ENCODE peak calls at places on chromosomes 2 and 18, in five cellular contexts. J is pancreas, V is left ventricle myocardium inferior, B is body of pancreas, K is PC-3. P is an unnamed sample.

GRCh38 chr2:19205983-19206533 is 152.4 kb downstream of the OSR1 start:
- DNase-seq in J (no peak), V (no peak), B (no peak), K (no peak), P (no peak)

GRCh38 chr2:15145046-15145817 is 415.9 kb downstream of the NBAS start:
- DNase-seq in J (no peak), V (no peak), B (no peak), K (peak; percentile 67), P (no peak)

GRCh38 chr2:181784556-181784955 is 104.2 kb upstream of the NEUROD1 start:
- DNase-seq in J (no peak), V (no peak), B (no peak), K (peak; percentile 56), P (no peak)

GRCh38 chr2:214808961-214809750 is at the start of gene BARD1:
- DNase-seq in J (peak; percentile 6), V (peak; percentile 59), B (peak; percentile 29), K (peak; percentile 56), P (peak; percentile 80)

GRCh38 chr18:48983793-48984437 is 33.1 kb upstream of the SMAD7 start:
- DNase-seq in J (no peak), V (peak; percentile 57), B (peak; percentile 31), K (no peak), P (no peak)

GRCh38 chr2:111120253-111121027 is at the start of gene BCL2L11:
- DNase-seq in J (peak; percentile 93), V (peak; percentile 93), B (peak; percentile 95), K (peak; percentile 95), P (peak; percentile 93)

GRCh38 chr2:224086226-224086911 is 47.3 kb upstream of the SERPINE2 start:
- DNase-seq in J (no peak), V (no peak), B (no peak), K (peak; percentile 96), P (no peak)

GRCh38 chr2:120684691-120685402 is 50.8 kb upstream of the GLI2 start:
- DNase-seq in J (no peak), V (no peak), B (no peak), K (peak; percentile 56), P (no peak)

GRCh38 chr2:102235042-102235473 is 48.2 kb downstream of the IL1RL2 start:
- DNase-seq in J (no peak), V (no peak), B (no peak), K (no peak), P (no peak)

GRCh38 chr2:119606674-119607073 is 62.4 kb downstream of the CFAP221 start:
- DNase-seq in J (no peak), V (no peak), B (no peak), K (peak; percentile 22), P (no peak)

GRCh38 chr2:188395903-188396699 is 104.4 kb downstream of the GULP1 start:
- DNase-seq in J (no peak), V (no peak), B (no peak), K (no peak), P (no peak)

DNA sequence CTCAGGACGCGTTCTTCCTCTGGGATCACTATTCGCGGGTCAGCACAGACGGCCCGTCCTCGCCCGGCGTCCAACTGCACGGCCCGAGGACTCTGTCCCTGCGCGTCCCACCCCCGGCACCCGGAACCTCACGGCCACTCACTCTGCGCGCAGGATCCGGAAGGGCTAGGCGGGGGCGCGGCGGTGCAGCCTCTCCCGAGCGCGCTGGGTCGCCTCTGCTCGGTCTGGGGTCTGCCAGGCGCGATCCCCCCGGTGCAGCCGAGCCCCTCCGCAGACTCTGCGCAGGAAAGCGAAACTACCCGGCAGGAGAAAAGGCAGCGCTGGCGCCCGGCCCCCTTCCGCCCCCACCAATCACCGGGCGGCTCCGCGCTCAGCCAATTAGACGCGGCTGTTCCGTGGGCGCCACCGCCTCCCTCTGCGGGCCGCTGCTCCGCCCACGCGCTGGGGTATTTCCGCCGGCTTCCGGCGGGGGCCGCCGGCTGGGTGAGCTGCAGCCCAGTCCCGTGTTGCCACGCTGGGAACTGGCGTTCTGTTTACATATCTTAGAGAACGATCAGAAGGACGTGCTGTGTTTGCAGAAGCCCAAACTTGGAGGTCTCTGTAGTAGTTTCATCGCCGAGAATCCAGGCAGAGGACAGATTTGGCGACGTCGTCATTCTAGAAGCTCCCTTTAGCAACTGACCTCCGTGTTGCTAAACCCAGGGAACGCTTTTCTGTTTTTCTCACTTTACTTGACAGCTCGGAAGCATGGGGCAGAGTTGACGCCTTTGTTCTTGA is at the start of gene STAT1:
- DNase-seq in J (peak; percentile 91), V (peak; percentile 94), B (peak; percentile 92), K (peak; percentile 94), P (peak; percentile 74)
- TF ChIP-seq CTCF in J (no peak), V (peak; percentile 27), B (peak; percentile 33), K (no peak), P (no peak)

GRCh38 chr18:35253655-35254287 is 12.9 kb downstream of the ZNF397 start:
- DNase-seq in J (no peak), V (no peak), B (no peak), K (no peak), P (no peak)
- H3K9me3 ChIP-seq in J (no peaks in the 10 kb centered on the region), V (peaks cover 18% of the 10 kb centered on the region), B (no peaks in the 10 kb centered on the region), K (no peaks in the 10 kb centered on the region), P (no peaks in the 10 kb centered on the region)

GRCh38 chr2:68776124-68776523 is 41.5 kb downstream of the ARHGAP25 start:
- DNase-seq in J (no peak), V (no peak), B (no peak), K (no peak), P (no peak)
- H3K4me3 ChIP-seq in J (no peak overlapping the region), V (peak overlapping the region; percentile 67), B (no peak overlapping the region), K (no peak overlapping the region), P (no peak overlapping the region)

GRCh38 chr2:23531280-23531679 is 146.3 kb downstream of the KLHL29 start:
- DNase-seq in J (no peak), V (no peak), B (no peak), K (no peak), P (no peak)

GRCh38 chr2:23529659-23530058 is 144.7 kb downstream of the KLHL29 start:
- DNase-seq in J (no peak), V (no peak), B (no peak), K (no peak), P (no peak)

GRCh38 chr2:23531881-23532280 is 146.9 kb downstream of the KLHL29 start:
- DNase-seq in J (no peak), V (no peak), B (no peak), K (no peak), P (no peak)

GRCh38 chr2:23530909-23531276 is 145.9 kb downstream of the KLHL29 start:
- DNase-seq in J (no peak), V (no peak), B (no peak), K (no peak), P (no peak)

DNA sequence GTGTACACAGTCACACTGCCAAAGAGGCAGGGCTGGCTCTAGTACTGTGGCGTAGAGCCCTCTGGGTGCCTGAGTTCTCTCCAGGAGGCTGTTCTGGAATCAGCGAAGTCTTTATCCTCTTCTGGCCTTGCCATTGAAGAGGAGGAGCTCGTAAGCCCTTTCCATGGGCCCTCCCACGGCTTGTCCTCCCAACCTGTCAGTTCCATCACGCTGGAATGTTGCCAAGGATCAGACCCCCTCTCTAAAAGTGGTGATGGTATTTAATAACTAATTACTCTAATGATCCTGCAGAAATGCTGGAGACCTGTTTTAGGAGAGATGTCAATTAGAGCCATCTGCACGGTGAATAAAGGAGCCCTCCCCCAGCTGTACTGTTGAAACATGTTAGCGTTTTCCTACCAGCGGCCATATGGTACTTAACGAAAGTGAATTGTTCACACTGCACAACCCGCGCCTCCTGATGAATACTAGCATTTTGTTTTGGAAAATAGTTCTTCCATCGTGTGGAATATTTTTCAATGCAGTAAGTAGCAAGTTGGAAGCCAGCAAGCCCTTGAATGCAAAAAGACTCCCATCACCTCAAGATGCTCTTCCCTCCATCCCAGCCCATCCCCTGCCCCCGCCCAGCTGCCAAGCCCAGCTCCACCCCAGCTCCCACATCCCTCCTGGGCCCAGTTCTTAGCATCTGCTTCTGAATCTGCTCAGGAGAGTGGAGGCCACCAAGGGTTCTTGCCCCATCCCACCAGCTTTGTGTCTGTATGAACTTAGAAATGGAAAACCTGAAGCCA is 145.3 kb downstream of the KLHL29 start:
- DNase-seq in J (no peak), V (no peak), B (no peak), K (no peak), P (no peak)
- TF ChIP-seq CTCF in J (no peak), V (no peak), B (no peak), K (no peak), P (no peak)

GRCh38 chr2:128464456-128464855 is 145.8 kb upstream of the HS6ST1 start:
- DNase-seq in J (no peak), V (no peak), B (no peak), K (no peak), P (peak; percentile 33)
- H3K9me3 ChIP-seq in J (no peaks in the 10 kb centered on the region), V (peaks cover 22% of the 10 kb centered on the region), B (no peaks in the 10 kb centered on the region), K (peaks cover 4% of the 10 kb centered on the region), P (peaks cover 13% of the 10 kb centered on the region)

GRCh38 chr2:11483806-11484147 is 17.8 kb upstream of the E2F6 start:
- DNase-seq in J (no peak), V (no peak), B (no peak), K (no peak), P (no peak)
- H3K4me3 ChIP-seq in J (no peak overlapping the region), V (peak overlapping the region; percentile 71), B (no peak overlapping the region), K (peak overlapping the region; percentile 61), P (no peak overlapping the region)

GRCh38 chr2:44295636-44296359 is 20.5 kb downstream of the SLC3A1 start:
- DNase-seq in J (no peak), V (no peak), B (no peak), K (no peak), P (no peak)
- TF ChIP-seq CTCF in J (no peak), V (no peak), B (peak; percentile 16), K (no peak), P (peak; percentile 9)

GRCh38 chr2:202716953-202717597 is 82.3 kb downstream of the FAM117B start:
- DNase-seq in J (no peak), V (no peak), B (no peak), K (no peak), P (no peak)

GRCh38 chr2:202718614-202719013 is 83.8 kb downstream of the FAM117B start:
- DNase-seq in J (no peak), V (no peak), B (no peak), K (peak; percentile 50), P (no peak)

GRCh38 chr2:202720226-202720625 is 85.5 kb downstream of the FAM117B start:
- DNase-seq in J (no peak), V (no peak), B (no peak), K (peak; percentile 46), P (no peak)

GRCh38 chr2:202716114-202716718 is 81.4 kb downstream of the FAM117B start:
- DNase-seq in J (no peak), V (no peak), B (no peak), K (no peak), P (no peak)

DNA sequence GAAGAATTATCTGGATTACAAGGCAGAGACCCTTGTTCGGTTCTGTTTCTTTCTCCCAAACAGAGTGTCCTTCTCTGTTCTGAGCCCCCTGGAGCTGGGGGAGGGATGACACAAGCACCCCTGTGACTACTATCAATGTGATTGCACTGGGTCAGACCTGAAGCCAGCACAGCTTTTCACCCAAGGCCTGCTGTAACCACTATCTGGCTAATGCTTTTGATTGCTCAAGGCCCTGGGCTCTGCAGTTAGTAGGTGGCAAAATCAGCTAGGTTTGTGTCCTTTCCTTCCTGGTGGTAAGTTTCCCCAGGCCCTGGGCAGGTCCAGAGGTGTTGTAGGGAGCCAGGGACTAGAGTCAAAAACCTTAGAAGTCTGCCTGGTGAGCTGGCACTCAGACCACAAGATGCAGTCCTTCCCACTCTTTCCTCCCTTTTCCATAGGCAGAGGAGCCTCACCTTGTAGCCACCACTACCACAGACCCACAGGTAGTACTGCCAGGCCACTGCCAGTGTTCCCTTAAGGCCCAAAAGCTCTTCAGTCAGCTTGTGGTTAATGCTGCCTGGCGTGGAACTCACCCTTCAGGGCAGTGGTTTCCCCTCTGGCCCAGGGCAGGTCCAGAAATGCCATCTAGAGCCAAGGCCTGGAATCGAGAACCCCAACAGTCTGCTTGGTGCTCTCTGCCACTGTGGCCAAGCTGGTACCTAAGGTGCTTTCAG is 83.0 kb downstream of the FAM117B start:
- DNase-seq in J (no peak), V (no peak), B (no peak), K (peak; percentile 3), P (no peak)
- H3K9me3 ChIP-seq in J (no peaks in the 10 kb centered on the region), V (peaks cover 38% of the 10 kb centered on the region), B (no peaks in the 10 kb centered on the region), K (peaks cover 2% of the 10 kb centered on the region), P (peaks cover 10% of the 10 kb centered on the region)